ENCODE peak calls at places on chromosomes 5 and 9, in five cellular contexts. L, B, Q, N and J are unnamed samples.

GRCh38 chr9:138022756-138023393 is 145.3 kb downstream of the CACNA1B start:
- DNase-seq in L (peak; percentile 77), B (no peak), Q (no peak), N (no peak), J (no peak)

GRCh38 chr5:139795074-139796001 is at the start of gene PSD2:
- DNase-seq in L (peak; percentile 3), B (peak; percentile 68), Q (no peak), N (peak; percentile 15), J (peak; percentile 11)

GRCh38 chr9:124764774-124765438 is 6.2 kb downstream of the NR6A1 start:
- DNase-seq in L (peak; percentile 94), B (no peak), Q (peak; percentile 43), N (peak; percentile 54), J (peak; percentile 25)

GRCh38 chr5:138000102-138000723 is 32.7 kb downstream of the FAM13B start:
- DNase-seq in L (no peak), B (no peak), Q (peak; percentile 77), N (peak; percentile 79), J (peak; percentile 74)

GRCh38 chr9:94018628-94019027 is 63.5 kb upstream of the BARX1 start:
- DNase-seq in L (peak; percentile 85), B (no peak), Q (peak; percentile 36), N (no peak), J (no peak)

GRCh38 chr5:160852049-160852448 is at the start of gene ATP10B:
- DNase-seq in L (no peak), B (no peak), Q (no peak), N (no peak), J (no peak)

GRCh38 chr5:148179234-148179824 is 11.0 kb downstream of the SPINK14 start:
- DNase-seq in L (peak; percentile 28), B (no peak), Q (peak; percentile 83), N (peak; percentile 67), J (peak; percentile 52)

GRCh38 chr5:99607124-99607523 is 678.3 kb upstream of the CHD1 start:
- DNase-seq in L (no peak), B (no peak), Q (no peak), N (no peak), J (no peak)

GRCh38 chr5:161093105-161093504 is 241.1 kb upstream of the ATP10B start:
- DNase-seq in L (no peak), B (no peak), Q (no peak), N (peak; percentile 12), J (no peak)

GRCh38 chr9:133901184-133901835 is 90.8 kb downstream of the VAV2 start:
- DNase-seq in L (no peak), B (no peak), Q (no peak), N (no peak), J (no peak)

GRCh38 chr9:91843623-91844111 is 106.4 kb downstream of the ROR2 start:
- DNase-seq in L (no peak), B (no peak), Q (no peak), N (no peak), J (no peak)